ENCODE peak calls at places on chromosomes 7 and 10, in ten cellular contexts. I is endothelial cell, H is PC-3, C is lung, N is A549, J is dorsolateral prefrontal cortex, B is right lobe of liver, R is neural crest cell, F is HFFc6, X is OCI-LY7. S is an unnamed sample.

GRCh38 chr10:121708921-121709625 is 110.8 kb upstream of the FGFR2 start:
- DNase-seq in X (no peak), N (no peak), I (no peak), B (no peak), R (no peak), J (no peak), H (no peak), F (no peak), C (no peak), S (no peak)

GRCh38 chr7:46321556-46322205 is 400.6 kb upstream of the IGFBP3 start:
- DNase-seq in B (no peak), X (no peak), R (no peak), J (no peak), I (no peak), H (peak), N (peak), F (peak), C (no peak), S (no peak)

GRCh38 chr7:24708244-24708643 is 49.0 kb downstream of the GSDME start:
- DNase-seq in B (no peak), R (no peak), J (no peak), X (no peak), I (no peak), F (no peak), C (no peak), H (no peak), N (no peak), S (no peak)

GRCh38 chr7:151380199-151381082 is 29.4 kb downstream of the WDR86 start:
- DNase-seq in F (no peak), C (no peak), J (no peak), H (no peak), X (no peak), N (no peak), I (no peak), R (no peak), B (peak), S (no peak)

GRCh38 chr10:110432814-110433565 is 64.7 kb upstream of the DUSP5 start:
- DNase-seq in B (peak), R (no peak), H (no peak), F (no peak), C (no peak), X (no peak), J (no peak), N (no peak), I (no peak), S (peak)

GRCh38 chr10:104472505-104472904 is 118.9 kb downstream of the CFAP58 start:
- DNase-seq in F (peak), N (peak), R (no peak), H (peak), X (no peak), B (no peak), C (no peak), J (no peak), I (no peak), S (no peak)

GRCh38 chr10:120422459-120422858 is 34.6 kb upstream of the PLPP4 start:
- DNase-seq in X (no peak), R (no peak), B (no peak), C (no peak), F (peak), H (peak), J (no peak), N (no peak), I (no peak), S (no peak)

GRCh38 chr7:42720871-42721835 is 190.7 kb downstream of the C7orf25 start:
- DNase-seq in N (no peak), H (no peak), I (peak), B (no peak), R (no peak), X (no peak), J (no peak), F (no peak), C (no peak), S (no peak)

GRCh38 chr10:14074062-14074884 is 256.5 kb downstream of the FRMD4A start:
- DNase-seq in X (no peak), B (no peak), J (no peak), H (peak), F (peak), C (peak), R (no peak), I (no peak), N (peak), S (no peak)

GRCh38 chr7:2523941-2524807 is 4.6 kb downstream of the LFNG start:
- DNase-seq in H (peak), F (peak), N (peak), R (peak), X (no peak), I (peak), C (peak), J (peak), B (peak), S (no peak)

GRCh38 chr7:22488643-22489462 is 11.1 kb downstream of the STEAP1B start:
- DNase-seq in N (peak), R (peak), X (peak), B (no peak), J (peak), H (peak), I (peak), F (peak), C (peak), S (no peak)

GRCh38 chr10:132463333-132464255 is 66.6 kb downstream of the PWWP2B start:
- DNase-seq in F (no peak), I (no peak), R (no peak), N (no peak), X (no peak), J (no peak), B (peak), H (no peak), C (no peak), S (no peak)

GRCh38 chr10:86971146-86971991 is 3.1 kb downstream of the ADIRF start:
- DNase-seq in J (no peak), I (peak), B (peak), X (no peak), N (peak), R (peak), H (peak), C (peak), F (peak), S (peak)

GRCh38 chr10:98085238-98085637 is 49.2 kb upstream of the R3HCC1L start:
- DNase-seq in I (no peak), C (no peak), X (no peak), R (no peak), F (no peak), B (no peak), J (no peak), N (no peak), H (no peak), S (no peak)

GRCh38 chr7:66399566-66399965 is 194.4 kb downstream of the TPST1 start:
- DNase-seq in F (no peak), X (no peak), C (no peak), N (no peak), B (no peak), I (no peak), R (no peak), H (no peak), J (no peak), S (no peak)

DNA sequence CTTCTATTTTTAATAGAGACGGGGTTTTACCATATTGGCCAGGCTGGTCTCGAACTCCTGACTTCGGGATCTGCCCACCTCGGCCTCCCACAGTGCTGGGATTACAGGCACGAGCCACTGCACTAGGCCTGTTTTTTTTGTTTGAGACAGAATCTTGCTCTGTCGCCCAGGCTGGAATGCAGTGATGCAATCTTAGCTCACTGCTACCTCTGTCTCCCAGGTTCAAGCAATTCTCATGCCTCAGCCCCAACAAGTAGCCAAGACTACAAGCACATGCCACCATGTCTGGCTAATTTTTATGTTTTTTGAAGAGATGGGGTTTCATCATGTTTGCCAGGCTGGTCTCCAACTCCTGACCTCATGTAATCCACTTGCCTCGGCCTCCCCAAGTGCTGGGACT is 73.7 kb downstream of the TYW1B start:
- DNase-seq in H (no peak), I (no peak), B (no peak), F (no peak), N (no peak), C (no peak), J (no peak), R (no peak), X (no peak), S (no peak)
- TF ChIP-seq CTCF in H (no peak), I (no peak), B (no peak), F (no peak), N (no peak), C (no peak), J (no peak), R (no peak), X (no peak), S (no peak)

GRCh38 chr7:25995893-25996529 is 156.0 kb upstream of the NFE2L3 start:
- DNase-seq in F (no peak), N (peak), B (no peak), R (no peak), H (no peak), J (no peak), C (no peak), I (no peak), X (no peak), S (no peak)
- TF ChIP-seq CTCF in F (no peak), N (no peak), B (no peak), R (no peak), H (peak), J (no peak), C (no peak), I (no peak), X (peak), S (no peak)

GRCh38 chr7:138099813-138100212 is 23.6 kb downstream of the AKR1D1 start:
- DNase-seq in X (no peak), F (no peak), H (no peak), N (no peak), I (no peak), C (no peak), B (no peak), R (no peak), J (no peak), S (no peak)

GRCh38 chr7:138105216-138105615 is 29.0 kb downstream of the AKR1D1 start:
- DNase-seq in R (no peak), F (no peak), X (no peak), J (no peak), H (peak), B (no peak), C (no peak), I (no peak), N (no peak), S (no peak)
- TF ChIP-seq CTCF in R (no peak), F (no peak), X (no peak), J (no peak), H (no peak), B (no peak), C (no peak), I (no peak), N (no peak), S (no peak)

GRCh38 chr10:114635797-114636550 is 22.1 kb downstream of the ABLIM1 start:
- DNase-seq in H (no peak), I (no peak), N (no peak), C (no peak), R (no peak), J (no peak), X (no peak), F (no peak), B (no peak), S (no peak)
- TF ChIP-seq CTCF in H (no peak), I (no peak), N (no peak), C (no peak), R (no peak), J (no peak), X (no peak), F (no peak), B (no peak), S (no peak)

DNA sequence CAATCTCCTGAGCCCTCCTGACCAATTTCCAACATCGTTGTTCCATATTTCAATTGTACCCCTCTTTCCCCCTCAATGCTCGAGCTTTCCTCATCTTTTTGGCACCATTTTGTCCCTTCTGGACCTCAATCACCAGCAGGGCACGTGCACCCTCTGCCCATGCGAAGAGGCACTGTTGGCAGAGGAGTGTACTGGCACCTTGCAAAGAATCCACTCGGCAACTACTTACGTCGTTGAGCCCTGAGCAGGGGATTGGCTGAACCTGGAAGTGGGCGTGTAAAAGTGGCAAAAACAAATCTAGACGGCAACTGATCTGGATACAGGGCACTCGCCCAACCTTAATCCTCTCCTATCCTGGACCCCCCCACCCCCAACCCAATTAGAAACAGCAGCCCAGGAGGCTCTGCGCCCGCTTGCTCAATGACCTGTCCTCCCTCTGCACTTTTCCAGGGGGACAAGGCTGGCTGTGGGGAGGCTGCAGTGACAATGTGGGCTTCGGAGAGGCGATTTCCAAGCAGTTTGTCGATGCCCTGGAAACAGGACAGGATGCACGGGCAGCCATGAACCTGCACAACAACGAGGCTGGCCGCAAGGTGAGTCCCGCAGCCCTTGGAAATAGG is 18.8 kb downstream of the WNT8B start:
- DNase-seq in R (peak), C (peak), I (peak), F (peak), H (peak), B (peak), N (peak), J (peak), X (peak), S (peak)
- TF ChIP-seq CTCF in R (no peak), C (no peak), I (no peak), F (no peak), H (no peak), B (no peak), N (no peak), J (no peak), X (no peak), S (no peak)

DNA sequence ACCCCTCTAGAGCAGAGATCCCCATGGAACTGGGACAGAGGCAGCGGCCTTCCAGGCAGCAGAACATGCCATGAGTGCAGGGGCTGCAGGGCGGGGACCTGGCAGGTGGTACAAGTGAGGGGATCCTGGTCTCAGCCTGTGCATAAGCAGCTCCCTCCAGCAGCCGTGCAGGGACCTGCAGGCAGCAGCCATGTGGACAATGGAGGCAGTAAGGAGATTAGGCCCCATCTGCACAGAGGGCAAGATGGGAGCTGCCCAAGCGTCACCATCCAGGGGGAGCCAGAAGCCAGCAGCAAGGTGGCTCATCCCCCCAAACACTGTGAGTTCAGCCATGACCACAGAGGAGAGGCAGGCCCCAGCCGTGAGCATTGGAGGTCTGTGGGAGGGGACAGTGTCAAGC is 3.1 kb downstream of the DDC start:
- DNase-seq in J (no peak), H (no peak), X (no peak), R (no peak), N (no peak), B (no peak), I (no peak), C (no peak), F (no peak), S (no peak)
- TF ChIP-seq CTCF in J (no peak), H (peak), X (no peak), R (no peak), N (no peak), B (no peak), I (no peak), C (no peak), F (no peak), S (no peak)

S was measured in activated B cell treated with CpG ODN at 0.5 μM for 24 hours.